ENCODE peak calls at places on chromosomes 4 and X, in eight cellular contexts. Z is stimulated activated CD8-positive, alpha-beta memory T cell treated with anti-CD3 and anti-CD28 coated beads, Interleukin-15, amount 100 ng/mL, for 24 hours; X is GM18507; V is nucleus accumbens; K is hippocampal formation; G is right atrium auricular region; S is stimulated activated naive CD8-positive, alpha-beta T cell treated with anti-CD3 and anti-CD28 coated beads, Interleukin-15, amount 100 ng/mL, for 72 hours; H is WTC11. C is an unnamed sample.

GRCh38 chrX:95885074-95885473 is 799.6 kb upstream of the DIAPH2 start:
- DNase-seq in H (no peak), X (no peak), K (no peak), Z (no peak), G (no peak), V (no peak), S (no peak), C (no peak)

GRCh38 chr4:180947421-180947820 is 1295.8 kb upstream of the TENM3 start:
- DNase-seq in G (no peak), H (no peak), Z (no peak), V (no peak), K (no peak), X (no peak), S (no peak), C (no peak)

GRCh38 chr4:82293304-82293703 is 80.5 kb downstream of the HNRNPD start:
- DNase-seq in Z (no peak), G (no peak), H (no peak), K (no peak), X (no peak), V (no peak), S (peak), C (no peak)

GRCh38 chr4:86961605-86962295 is 26.9 kb downstream of the AFF1 start:
- DNase-seq in Z (no peak), H (no peak), G (no peak), X (peak), K (no peak), V (no peak), S (no peak), C (no peak)

GRCh38 chr4:94766856-94767255 is 9.1 kb downstream of the BMPR1B start:
- DNase-seq in Z (no peak), X (no peak), V (no peak), G (no peak), S (no peak), K (no peak), H (no peak), C (no peak)

GRCh38 chr4:32775049-32775448 is 2054.9 kb downstream of the PCDH7 start:
- DNase-seq in X (no peak), G (no peak), S (no peak), Z (no peak), K (peak), V (no peak), H (no peak), C (no peak)

GRCh38 chr4:61194601-61195000 is 5.5 kb upstream of the ADGRL3 start:
- DNase-seq in H (no peak), K (no peak), V (no peak), S (no peak), Z (no peak), G (no peak), X (no peak), C (no peak)

GRCh38 chrX:123833387-123833786 is 26.5 kb upstream of the XIAP start:
- DNase-seq in Z (no peak), X (peak), H (peak), G (no peak), K (peak), V (no peak), S (peak), C (peak)

GRCh38 chr4:1130318-1131186 is 17.2 kb upstream of the RNF212 start:
- DNase-seq in X (peak), H (peak), S (peak), V (peak), Z (peak), K (peak), G (peak), C (peak)

GRCh38 chrX:134513091-134513490 is 53.1 kb downstream of the HPRT1 start:
- DNase-seq in Z (no peak), H (no peak), G (no peak), X (no peak), S (no peak), V (no peak), K (no peak), C (no peak)

GRCh38 chr4:6641164-6641970 is 882 bp downstream of the MRFAP1 start:
- DNase-seq in Z (no peak), S (peak), K (no peak), X (no peak), G (no peak), H (no peak), V (no peak), C (no peak)

GRCh38 chrX:40570346-40571093 is 10.2 kb upstream of the ATP6AP2 start:
- DNase-seq in Z (no peak), H (no peak), G (no peak), S (no peak), X (no peak), K (no peak), V (no peak), C (no peak)

GRCh38 chrX:69032601-69033000 is 132.7 kb downstream of the PJA1 start:
- DNase-seq in S (no peak), X (no peak), G (peak), H (no peak), K (no peak), Z (no peak), V (no peak), C (no peak)

GRCh38 chrX:489805-490204 is 103.1 kb upstream of the PPP2R3B start:
- DNase-seq in K (no peak), V (no peak), X (no peak), Z (no peak), H (no peak), S (no peak), G (no peak), C (no peak)

GRCh38 chr4:161486454-161486853 is 677.3 kb downstream of the FSTL5 start:
- DNase-seq in V (no peak), K (no peak), H (no peak), G (no peak), X (no peak), Z (no peak), S (no peak), C (no peak)

GRCh38 chr4:2290974-2291704 is 29.2 kb upstream of the MXD4 start:
- DNase-seq in X (peak), Z (peak), V (no peak), H (no peak), K (no peak), S (peak), G (no peak), C (no peak)

GRCh38 chr4:61540944-61541343 is 340.8 kb downstream of the ADGRL3 start:
- DNase-seq in V (no peak), G (no peak), Z (no peak), K (no peak), X (no peak), H (no peak), S (no peak), C (no peak)

GRCh38 chr4:25330905-25331816 is 18.6 kb downstream of the ZCCHC4 start:
- DNase-seq in Z (no peak), G (no peak), K (no peak), X (no peak), H (no peak), V (no peak), S (no peak), C (no peak)

GRCh38 chrX:108177321-108177990 is 85.9 kb downstream of the ATG4A start:
- DNase-seq in X (no peak), K (no peak), Z (no peak), G (no peak), S (no peak), V (no peak), H (no peak), C (no peak)

GRCh38 chr4:11565899-11566298 is 137.2 kb upstream of the HS3ST1 start:
- DNase-seq in S (no peak), G (no peak), V (no peak), H (no peak), Z (no peak), X (no peak), K (no peak), C (no peak)